ENCODE peak calls at places on chromosome 12, in six cellular contexts. One of them, this sample, is unnamed.

GRCh38 chr12:62726471-62726980 is 208.4 kb downstream of the PPM1H start:
- DNase-seq in mammary epithelial cell: no peak
- DNase-seq in prostate gland: no peak
- DNase-seq in tibial artery: no peak
- DNase-seq in H7: no peak
- DNase-seq in endodermal cell: no peak
- DNase-seq in this sample: peak

GRCh38 chr12:95953000-95953399 is 9.9 kb downstream of the AMDHD1 start:
- DNase-seq in prostate gland: no peak
- DNase-seq in endodermal cell: no peak
- DNase-seq in tibial artery: no peak
- DNase-seq in mammary epithelial cell: no peak
- DNase-seq in H7: no peak
- DNase-seq in this sample: no peak

GRCh38 chr12:64590183-64590582 is 20.1 kb upstream of the RASSF3 start:
- DNase-seq in mammary epithelial cell: no peak
- DNase-seq in prostate gland: no peak
- DNase-seq in H7: no peak
- DNase-seq in endodermal cell: no peak
- DNase-seq in tibial artery: no peak
- DNase-seq in this sample: no peak

GRCh38 chr12:83128529-83128928 is 441.8 kb downstream of the TMTC2 start:
- DNase-seq in mammary epithelial cell: no peak
- DNase-seq in H7: no peak
- DNase-seq in prostate gland: no peak
- DNase-seq in endodermal cell: no peak
- DNase-seq in tibial artery: no peak
- DNase-seq in this sample: peak

GRCh38 chr12:100427078-100427477 is 46.6 kb upstream of the NR1H4 start:
- DNase-seq in tibial artery: no peak
- DNase-seq in mammary epithelial cell: peak
- DNase-seq in H7: no peak
- DNase-seq in endodermal cell: no peak
- DNase-seq in prostate gland: no peak
- DNase-seq in this sample: peak

GRCh38 chr12:81542065-81542464 is 217.1 kb downstream of the PPFIA2 start:
- DNase-seq in endodermal cell: peak
- DNase-seq in H7: no peak
- DNase-seq in tibial artery: no peak
- DNase-seq in prostate gland: no peak
- DNase-seq in mammary epithelial cell: no peak
- DNase-seq in this sample: no peak

GRCh38 chr12:45299132-45299692 is 83.3 kb downstream of the ANO6 start:
- DNase-seq in tibial artery: no peak
- DNase-seq in mammary epithelial cell: peak
- DNase-seq in H7: no peak
- DNase-seq in endodermal cell: no peak
- DNase-seq in prostate gland: peak
- DNase-seq in this sample: peak

GRCh38 chr12:46101121-46101869 is 110.9 kb upstream of the SCAF11 start:
- DNase-seq in prostate gland: no peak
- DNase-seq in H7: no peak
- DNase-seq in endodermal cell: peak
- DNase-seq in mammary epithelial cell: peak
- DNase-seq in tibial artery: no peak
- DNase-seq in this sample: no peak

GRCh38 chr12:2540535-2540941 is 254.2 kb upstream of the FKBP4 start:
- DNase-seq in endodermal cell: peak
- DNase-seq in tibial artery: no peak
- DNase-seq in mammary epithelial cell: no peak
- DNase-seq in prostate gland: no peak
- DNase-seq in H7: no peak
- DNase-seq in this sample: no peak

GRCh38 chr12:102197789-102198188 is at the start of gene PMCH:
- DNase-seq in H7: no peak
- DNase-seq in prostate gland: no peak
- DNase-seq in mammary epithelial cell: peak
- DNase-seq in tibial artery: no peak
- DNase-seq in endodermal cell: no peak
- DNase-seq in this sample: no peak

GRCh38 chr12:122099280-122099749 is 20.8 kb downstream of the MLXIP start:
- DNase-seq in H7: no peak
- DNase-seq in prostate gland: no peak
- DNase-seq in endodermal cell: peak
- DNase-seq in tibial artery: no peak
- DNase-seq in mammary epithelial cell: no peak
- DNase-seq in this sample: no peak

GRCh38 chr12:111598637-111599458 is at the start of gene ATXN2:
- DNase-seq in mammary epithelial cell: no peak
- DNase-seq in H7: peak
- DNase-seq in endodermal cell: peak
- DNase-seq in tibial artery: peak
- DNase-seq in prostate gland: peak
- DNase-seq in this sample: peak

GRCh38 chr12:125021096-125021495 is 27.7 kb downstream of the BRI3BP start:
- DNase-seq in prostate gland: no peak
- DNase-seq in endodermal cell: no peak
- DNase-seq in H7: no peak
- DNase-seq in tibial artery: no peak
- DNase-seq in mammary epithelial cell: no peak
- DNase-seq in this sample: no peak

GRCh38 chr12:92403210-92404175 is 257.8 kb upstream of the BTG1 start:
- DNase-seq in mammary epithelial cell: no peak
- DNase-seq in H7: no peak
- DNase-seq in endodermal cell: no peak
- DNase-seq in tibial artery: no peak
- DNase-seq in prostate gland: no peak
- DNase-seq in this sample: peak

GRCh38 chr12:9072481-9073038 is 43.2 kb downstream of the A2M start:
- DNase-seq in mammary epithelial cell: no peak
- DNase-seq in endodermal cell: no peak
- DNase-seq in H7: no peak
- DNase-seq in tibial artery: no peak
- DNase-seq in prostate gland: no peak
- DNase-seq in this sample: no peak

GRCh38 chr12:123094349-123095073 is 56.4 kb downstream of the PITPNM2 start:
- DNase-seq in H7: no peak
- DNase-seq in prostate gland: peak
- DNase-seq in endodermal cell: no peak
- DNase-seq in tibial artery: peak
- DNase-seq in mammary epithelial cell: peak
- DNase-seq in this sample: peak

GRCh38 chr12:15164997-15165659 is 56.1 kb downstream of the RERG start:
- DNase-seq in mammary epithelial cell: no peak
- DNase-seq in prostate gland: no peak
- DNase-seq in tibial artery: peak
- DNase-seq in H7: no peak
- DNase-seq in endodermal cell: peak
- DNase-seq in this sample: peak

GRCh38 chr12:13376627-13377373 is 180.3 kb downstream of the EMP1 start:
- DNase-seq in H7: no peak
- DNase-seq in tibial artery: no peak
- DNase-seq in mammary epithelial cell: no peak
- DNase-seq in endodermal cell: no peak
- DNase-seq in prostate gland: no peak
- DNase-seq in this sample: no peak

GRCh38 chr12:108629824-108630476 is 3.7 kb downstream of the SELPLG start:
- DNase-seq in prostate gland: no peak
- DNase-seq in endodermal cell: peak
- DNase-seq in tibial artery: no peak
- DNase-seq in mammary epithelial cell: peak
- DNase-seq in H7: peak
- DNase-seq in this sample: peak

GRCh38 chr12:116534341-116535121 is 24.6 kb upstream of the MAP1LC3B2 start:
- DNase-seq in endodermal cell: peak
- DNase-seq in prostate gland: peak
- DNase-seq in mammary epithelial cell: no peak
- DNase-seq in tibial artery: no peak
- DNase-seq in H7: peak
- DNase-seq in this sample: no peak
- H3K4me3 ChIP-seq in endodermal cell: peak
- H3K4me3 ChIP-seq in prostate gland: peak
- H3K4me3 ChIP-seq in mammary epithelial cell: peak
- H3K4me3 ChIP-seq in tibial artery: peak
- H3K4me3 ChIP-seq in H7: peak
- H3K4me3 ChIP-seq in this sample: peak

DNA sequence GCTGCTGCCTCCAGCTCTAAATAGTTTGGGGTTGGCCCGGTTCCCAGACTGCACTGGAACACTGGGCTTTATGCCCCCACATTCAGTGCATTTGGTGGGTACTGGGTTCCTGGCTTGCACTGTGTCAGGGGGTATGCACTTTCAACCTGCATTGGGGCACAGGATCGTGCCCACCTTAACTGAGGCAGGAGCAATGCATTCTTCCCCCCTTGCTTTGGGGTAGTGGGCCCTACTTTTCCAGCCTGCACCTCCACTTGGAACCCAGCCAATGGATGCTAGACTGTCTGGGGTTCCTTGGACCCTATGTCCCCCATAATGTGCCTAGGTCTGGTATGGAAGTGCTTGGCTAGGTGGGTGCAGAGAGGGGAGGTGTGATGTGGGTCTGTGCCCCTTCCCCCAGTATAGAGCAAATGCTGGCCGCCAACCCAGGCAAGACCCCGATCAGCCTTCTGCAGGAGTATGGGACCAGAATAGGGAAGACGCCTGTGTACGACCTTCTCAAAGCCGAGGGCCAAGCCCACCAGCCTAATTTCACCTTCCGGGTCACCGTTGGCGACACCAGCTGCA is 615 bp downstream of the TARBP2 start:
- DNase-seq in prostate gland: no peak
- DNase-seq in endodermal cell: peak
- DNase-seq in tibial artery: no peak
- DNase-seq in H7: no peak
- DNase-seq in mammary epithelial cell: no peak
- DNase-seq in this sample: no peak
- H3K4me3 ChIP-seq in prostate gland: peak
- H3K4me3 ChIP-seq in endodermal cell: peak
- H3K4me3 ChIP-seq in tibial artery: peak
- H3K4me3 ChIP-seq in H7: peak
- H3K4me3 ChIP-seq in mammary epithelial cell: peak
- H3K4me3 ChIP-seq in this sample: peak

GRCh38 chr12:26319511-26319910 is 124.1 kb downstream of the SSPN start:
- DNase-seq in tibial artery: peak
- DNase-seq in H7: no peak
- DNase-seq in prostate gland: peak
- DNase-seq in endodermal cell: no peak
- DNase-seq in mammary epithelial cell: peak
- DNase-seq in this sample: peak

GRCh38 chr12:26318661-26319068 is 123.3 kb downstream of the SSPN start:
- DNase-seq in tibial artery: no peak
- DNase-seq in prostate gland: no peak
- DNase-seq in endodermal cell: peak
- DNase-seq in mammary epithelial cell: peak
- DNase-seq in H7: no peak
- DNase-seq in this sample: peak

DNA sequence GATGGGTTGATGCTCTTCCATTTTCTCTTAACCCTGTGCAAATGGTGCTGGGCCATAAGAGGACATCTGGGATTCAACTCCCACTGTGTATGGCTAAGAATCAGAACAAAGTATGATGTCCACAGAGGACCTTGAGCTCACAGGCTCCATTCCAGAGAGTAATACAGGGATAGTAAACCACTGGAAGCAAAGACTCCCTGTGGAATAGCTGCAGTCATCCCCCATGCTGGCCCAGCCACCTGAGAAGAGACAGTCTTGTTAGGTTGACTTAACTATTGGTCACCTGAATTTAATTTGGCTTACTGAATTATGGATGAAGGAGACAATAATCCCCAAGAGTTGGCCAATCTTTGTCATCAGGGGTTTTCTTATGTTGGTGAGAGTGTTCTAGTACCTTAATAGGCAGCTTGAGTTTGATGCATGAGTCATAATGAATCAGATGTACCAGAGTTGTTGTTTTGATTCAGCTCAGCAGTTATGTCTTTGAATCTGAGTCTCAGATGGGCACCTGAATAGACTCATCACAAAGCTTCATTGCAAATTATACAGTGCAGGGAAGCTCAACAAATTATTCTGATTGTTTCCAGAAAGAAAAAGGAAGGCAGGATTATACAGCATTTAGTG is 122.7 kb downstream of the SSPN start:
- DNase-seq in endodermal cell: no peak
- DNase-seq in prostate gland: no peak
- DNase-seq in mammary epithelial cell: peak
- DNase-seq in H7: no peak
- DNase-seq in tibial artery: no peak
- DNase-seq in this sample: peak
- H3K4me3 ChIP-seq in endodermal cell: no peak
- H3K4me3 ChIP-seq in prostate gland: no peak
- H3K4me3 ChIP-seq in mammary epithelial cell: no peak
- H3K4me3 ChIP-seq in H7: no peak
- H3K4me3 ChIP-seq in tibial artery: no peak
- H3K4me3 ChIP-seq in this sample: no peak

GRCh38 chr12:34400423-34400881 is 378.2 kb downstream of the ALG10 start:
- DNase-seq in mammary epithelial cell: no peak
- DNase-seq in endodermal cell: peak
- DNase-seq in prostate gland: peak
- DNase-seq in H7: peak
- DNase-seq in tibial artery: peak
- DNase-seq in this sample: no peak
- H3K4me3 ChIP-seq in mammary epithelial cell: no peak
- H3K4me3 ChIP-seq in endodermal cell: no peak
- H3K4me3 ChIP-seq in prostate gland: no peak
- H3K4me3 ChIP-seq in H7: no peak
- H3K4me3 ChIP-seq in tibial artery: no peak
- H3K4me3 ChIP-seq in this sample: no peak

This sample was measured in cardiac fibroblast.